ENCODE peak calls at places on chromosomes 5 and 9, in seven cellular contexts. One of them, this sample, is unnamed.

GRCh38 chr9:101711330-101711941 is 27.0 kb downstream of the GRIN3A start:
- DNase-seq in germinal center: peak
- DNase-seq in coronary artery: no peak
- DNase-seq in NCI-H2029: no peak
- DNase-seq in activated CD4-positive, alpha-beta T cell treated with anti-CD3 and anti-CD28 coated beads, Interleukin-2, amount 10 ng/mL, durations not matched to agents 7 days and 5 days: peak
- DNase-seq in hepatocyte: peak
- DNase-seq in stimulated activated CD4-positive, alpha-beta T cell treated with anti-CD3 and anti-CD28 coated beads, Interleukin-2, amount 100 ng/mL, for 48 hours: peak
- DNase-seq in this sample: no peak

GRCh38 chr9:113416149-113416726 is 5.7 kb downstream of the C9orf43 start:
- DNase-seq in germinal center: peak
- DNase-seq in coronary artery: no peak
- DNase-seq in NCI-H2029: no peak
- DNase-seq in activated CD4-positive, alpha-beta T cell treated with anti-CD3 and anti-CD28 coated beads, Interleukin-2, amount 10 ng/mL, durations not matched to agents 7 days and 5 days: no peak
- DNase-seq in hepatocyte: no peak
- DNase-seq in stimulated activated CD4-positive, alpha-beta T cell treated with anti-CD3 and anti-CD28 coated beads, Interleukin-2, amount 100 ng/mL, for 48 hours: no peak
- DNase-seq in this sample: no peak

GRCh38 chr5:61734966-61735365 is 402.9 kb downstream of the ZSWIM6 start:
- DNase-seq in germinal center: no peak
- DNase-seq in coronary artery: no peak
- DNase-seq in NCI-H2029: no peak
- DNase-seq in activated CD4-positive, alpha-beta T cell treated with anti-CD3 and anti-CD28 coated beads, Interleukin-2, amount 10 ng/mL, durations not matched to agents 7 days and 5 days: no peak
- DNase-seq in hepatocyte: no peak
- DNase-seq in stimulated activated CD4-positive, alpha-beta T cell treated with anti-CD3 and anti-CD28 coated beads, Interleukin-2, amount 100 ng/mL, for 48 hours: no peak
- DNase-seq in this sample: no peak

GRCh38 chr5:123882305-123882704 is 370.3 kb downstream of the CSNK1G3 start:
- DNase-seq in germinal center: no peak
- DNase-seq in coronary artery: no peak
- DNase-seq in NCI-H2029: no peak
- DNase-seq in activated CD4-positive, alpha-beta T cell treated with anti-CD3 and anti-CD28 coated beads, Interleukin-2, amount 10 ng/mL, durations not matched to agents 7 days and 5 days: no peak
- DNase-seq in hepatocyte: no peak
- DNase-seq in stimulated activated CD4-positive, alpha-beta T cell treated with anti-CD3 and anti-CD28 coated beads, Interleukin-2, amount 100 ng/mL, for 48 hours: no peak
- DNase-seq in this sample: no peak

GRCh38 chr5:139459451-139459934 is 3.0 kb downstream of the ECSCR start:
- DNase-seq in germinal center: no peak
- DNase-seq in coronary artery: no peak
- DNase-seq in NCI-H2029: no peak
- DNase-seq in activated CD4-positive, alpha-beta T cell treated with anti-CD3 and anti-CD28 coated beads, Interleukin-2, amount 10 ng/mL, durations not matched to agents 7 days and 5 days: no peak
- DNase-seq in hepatocyte: no peak
- DNase-seq in stimulated activated CD4-positive, alpha-beta T cell treated with anti-CD3 and anti-CD28 coated beads, Interleukin-2, amount 100 ng/mL, for 48 hours: no peak
- DNase-seq in this sample: no peak

GRCh38 chr9:109482391-109482916 is 15.7 kb downstream of the PTPN3 start:
- DNase-seq in germinal center: no peak
- DNase-seq in coronary artery: no peak
- DNase-seq in NCI-H2029: no peak
- DNase-seq in activated CD4-positive, alpha-beta T cell treated with anti-CD3 and anti-CD28 coated beads, Interleukin-2, amount 10 ng/mL, durations not matched to agents 7 days and 5 days: no peak
- DNase-seq in hepatocyte: no peak
- DNase-seq in stimulated activated CD4-positive, alpha-beta T cell treated with anti-CD3 and anti-CD28 coated beads, Interleukin-2, amount 100 ng/mL, for 48 hours: no peak
- DNase-seq in this sample: no peak

GRCh38 chr9:96686638-96687335 is 31.7 kb upstream of the PRXL2C start:
- DNase-seq in germinal center: peak
- DNase-seq in coronary artery: peak
- DNase-seq in NCI-H2029: peak
- DNase-seq in activated CD4-positive, alpha-beta T cell treated with anti-CD3 and anti-CD28 coated beads, Interleukin-2, amount 10 ng/mL, durations not matched to agents 7 days and 5 days: peak
- DNase-seq in hepatocyte: peak
- DNase-seq in stimulated activated CD4-positive, alpha-beta T cell treated with anti-CD3 and anti-CD28 coated beads, Interleukin-2, amount 100 ng/mL, for 48 hours: peak
- DNase-seq in this sample: peak

GRCh38 chr5:96851312-96852062 is 24.8 kb upstream of the ERAP2 start:
- DNase-seq in germinal center: no peak
- DNase-seq in coronary artery: no peak
- DNase-seq in NCI-H2029: no peak
- DNase-seq in activated CD4-positive, alpha-beta T cell treated with anti-CD3 and anti-CD28 coated beads, Interleukin-2, amount 10 ng/mL, durations not matched to agents 7 days and 5 days: no peak
- DNase-seq in hepatocyte: no peak
- DNase-seq in stimulated activated CD4-positive, alpha-beta T cell treated with anti-CD3 and anti-CD28 coated beads, Interleukin-2, amount 100 ng/mL, for 48 hours: no peak
- DNase-seq in this sample: no peak

GRCh38 chr9:70130266-70130665 is 86.6 kb downstream of the MAMDC2 start:
- DNase-seq in germinal center: no peak
- DNase-seq in coronary artery: no peak
- DNase-seq in NCI-H2029: no peak
- DNase-seq in activated CD4-positive, alpha-beta T cell treated with anti-CD3 and anti-CD28 coated beads, Interleukin-2, amount 10 ng/mL, durations not matched to agents 7 days and 5 days: no peak
- DNase-seq in hepatocyte: peak
- DNase-seq in stimulated activated CD4-positive, alpha-beta T cell treated with anti-CD3 and anti-CD28 coated beads, Interleukin-2, amount 100 ng/mL, for 48 hours: no peak
- DNase-seq in this sample: no peak

GRCh38 chr5:59209758-59210359 is 627.0 kb downstream of the RAB3C start:
- DNase-seq in germinal center: no peak
- DNase-seq in coronary artery: no peak
- DNase-seq in NCI-H2029: no peak
- DNase-seq in activated CD4-positive, alpha-beta T cell treated with anti-CD3 and anti-CD28 coated beads, Interleukin-2, amount 10 ng/mL, durations not matched to agents 7 days and 5 days: no peak
- DNase-seq in hepatocyte: no peak
- DNase-seq in stimulated activated CD4-positive, alpha-beta T cell treated with anti-CD3 and anti-CD28 coated beads, Interleukin-2, amount 100 ng/mL, for 48 hours: no peak
- DNase-seq in this sample: no peak

GRCh38 chr5:143594913-143595818 is 191.7 kb upstream of the NR3C1 start:
- DNase-seq in germinal center: no peak
- DNase-seq in coronary artery: no peak
- DNase-seq in NCI-H2029: peak
- DNase-seq in activated CD4-positive, alpha-beta T cell treated with anti-CD3 and anti-CD28 coated beads, Interleukin-2, amount 10 ng/mL, durations not matched to agents 7 days and 5 days: no peak
- DNase-seq in hepatocyte: peak
- DNase-seq in stimulated activated CD4-positive, alpha-beta T cell treated with anti-CD3 and anti-CD28 coated beads, Interleukin-2, amount 100 ng/mL, for 48 hours: no peak
- DNase-seq in this sample: no peak

GRCh38 chr5:68454172-68454571 is 238.6 kb downstream of the PIK3R1 start:
- DNase-seq in germinal center: no peak
- DNase-seq in coronary artery: no peak
- DNase-seq in NCI-H2029: no peak
- DNase-seq in activated CD4-positive, alpha-beta T cell treated with anti-CD3 and anti-CD28 coated beads, Interleukin-2, amount 10 ng/mL, durations not matched to agents 7 days and 5 days: no peak
- DNase-seq in hepatocyte: no peak
- DNase-seq in stimulated activated CD4-positive, alpha-beta T cell treated with anti-CD3 and anti-CD28 coated beads, Interleukin-2, amount 100 ng/mL, for 48 hours: no peak
- DNase-seq in this sample: no peak

GRCh38 chr5:126464959-126465358 is 41.8 kb downstream of the GRAMD2B start:
- DNase-seq in germinal center: no peak
- DNase-seq in coronary artery: no peak
- DNase-seq in NCI-H2029: peak
- DNase-seq in activated CD4-positive, alpha-beta T cell treated with anti-CD3 and anti-CD28 coated beads, Interleukin-2, amount 10 ng/mL, durations not matched to agents 7 days and 5 days: no peak
- DNase-seq in hepatocyte: peak
- DNase-seq in stimulated activated CD4-positive, alpha-beta T cell treated with anti-CD3 and anti-CD28 coated beads, Interleukin-2, amount 100 ng/mL, for 48 hours: no peak
- DNase-seq in this sample: no peak

GRCh38 chr5:91641730-91642350 is 258.7 kb upstream of the ARRDC3 start:
- DNase-seq in germinal center: peak
- DNase-seq in coronary artery: no peak
- DNase-seq in NCI-H2029: peak
- DNase-seq in activated CD4-positive, alpha-beta T cell treated with anti-CD3 and anti-CD28 coated beads, Interleukin-2, amount 10 ng/mL, durations not matched to agents 7 days and 5 days: no peak
- DNase-seq in hepatocyte: peak
- DNase-seq in stimulated activated CD4-positive, alpha-beta T cell treated with anti-CD3 and anti-CD28 coated beads, Interleukin-2, amount 100 ng/mL, for 48 hours: no peak
- DNase-seq in this sample: peak

GRCh38 chr9:136110082-136111061 is 8.3 kb downstream of the TMEM250 start:
- DNase-seq in germinal center: no peak
- DNase-seq in coronary artery: no peak
- DNase-seq in NCI-H2029: no peak
- DNase-seq in activated CD4-positive, alpha-beta T cell treated with anti-CD3 and anti-CD28 coated beads, Interleukin-2, amount 10 ng/mL, durations not matched to agents 7 days and 5 days: peak
- DNase-seq in hepatocyte: peak
- DNase-seq in stimulated activated CD4-positive, alpha-beta T cell treated with anti-CD3 and anti-CD28 coated beads, Interleukin-2, amount 100 ng/mL, for 48 hours: no peak
- DNase-seq in this sample: no peak

GRCh38 chr9:129289131-129289731 is 111.2 kb upstream of the IER5L start:
- DNase-seq in germinal center: no peak
- DNase-seq in coronary artery: peak
- DNase-seq in NCI-H2029: no peak
- DNase-seq in activated CD4-positive, alpha-beta T cell treated with anti-CD3 and anti-CD28 coated beads, Interleukin-2, amount 10 ng/mL, durations not matched to agents 7 days and 5 days: no peak
- DNase-seq in hepatocyte: no peak
- DNase-seq in stimulated activated CD4-positive, alpha-beta T cell treated with anti-CD3 and anti-CD28 coated beads, Interleukin-2, amount 100 ng/mL, for 48 hours: no peak
- DNase-seq in this sample: no peak

GRCh38 chr5:154276932-154277331 is 86.4 kb downstream of the GALNT10 start:
- DNase-seq in germinal center: no peak
- DNase-seq in coronary artery: peak
- DNase-seq in NCI-H2029: no peak
- DNase-seq in activated CD4-positive, alpha-beta T cell treated with anti-CD3 and anti-CD28 coated beads, Interleukin-2, amount 10 ng/mL, durations not matched to agents 7 days and 5 days: no peak
- DNase-seq in hepatocyte: peak
- DNase-seq in stimulated activated CD4-positive, alpha-beta T cell treated with anti-CD3 and anti-CD28 coated beads, Interleukin-2, amount 100 ng/mL, for 48 hours: no peak
- DNase-seq in this sample: no peak

GRCh38 chr9:136795027-136795402 is 1.1 kb upstream of the CCDC183 start:
- DNase-seq in germinal center: no peak
- DNase-seq in coronary artery: no peak
- DNase-seq in NCI-H2029: no peak
- DNase-seq in activated CD4-positive, alpha-beta T cell treated with anti-CD3 and anti-CD28 coated beads, Interleukin-2, amount 10 ng/mL, durations not matched to agents 7 days and 5 days: no peak
- DNase-seq in hepatocyte: no peak
- DNase-seq in stimulated activated CD4-positive, alpha-beta T cell treated with anti-CD3 and anti-CD28 coated beads, Interleukin-2, amount 100 ng/mL, for 48 hours: no peak
- DNase-seq in this sample: no peak

GRCh38 chr5:95870105-95870672 is 47.7 kb upstream of the GLRX start:
- DNase-seq in germinal center: no peak
- DNase-seq in coronary artery: no peak
- DNase-seq in NCI-H2029: no peak
- DNase-seq in activated CD4-positive, alpha-beta T cell treated with anti-CD3 and anti-CD28 coated beads, Interleukin-2, amount 10 ng/mL, durations not matched to agents 7 days and 5 days: peak
- DNase-seq in hepatocyte: no peak
- DNase-seq in stimulated activated CD4-positive, alpha-beta T cell treated with anti-CD3 and anti-CD28 coated beads, Interleukin-2, amount 100 ng/mL, for 48 hours: peak
- DNase-seq in this sample: no peak